ENCODE peak calls at places on chromosomes 3 and 15, in seven cellular contexts. K is BE2C; Q is AG04450; P is activated naive CD4-positive, alpha-beta T cell; H is activated CD8-positive, alpha-beta memory T cell treated with anti-CD3 and anti-CD28 coated beads, Interleukin-2, amount 50 U/mL, for 48 hours; I is NCI-H1417; L is T follicular helper cell. F is an unnamed sample.
A peak's percentile ranks its signal among the peaks of the same experiment; 100 is the strongest.

GRCh38 chr3:46542344-46542743 is 23.8 kb downstream of the LRRC2 start:
- DNase-seq in K (no peak), Q (no peak), P (no peak), H (no peak), I (no peak), L (no peak), F (no peak)

GRCh38 chr3:139312959-139313358 is 30.9 kb upstream of the MRPS22 start:
- DNase-seq in K (no peak), Q (no peak), P (no peak), H (no peak), I (no peak), L (no peak), F (peak; percentile 81)

GRCh38 chr3:70471464-70472342 is 159.3 kb upstream of the MDFIC2 start:
- DNase-seq in K (no peak), Q (peak; percentile 6), P (no peak), H (no peak), I (no peak), L (no peak), F (no peak)

GRCh38 chr3:129001817-129002572 is 891 bp downstream of the EFCC1 start:
- DNase-seq in K (peak; percentile 33), Q (no peak), P (no peak), H (peak; percentile 72), I (no peak), L (no peak), F (no peak)

GRCh38 chr15:31049122-31049521 is 52.4 kb downstream of the TRPM1 start:
- DNase-seq in K (no peak), Q (no peak), P (no peak), H (no peak), I (no peak), L (no peak), F (no peak)

GRCh38 chr3:161305095-161305991 is 66.0 kb downstream of the SPTSSB start:
- DNase-seq in K (no peak), Q (peak; percentile 1), P (no peak), H (no peak), I (no peak), L (no peak), F (peak; percentile 59)

GRCh38 chr15:40845511-40846284 is 1.9 kb downstream of the SPINT1 start:
- DNase-seq in K (no peak), Q (no peak), P (no peak), H (no peak), I (peak; percentile 19), L (no peak), F (no peak)

GRCh38 chr3:129625071-129625874 is 18.8 kb upstream of the PLXND1 start:
- DNase-seq in K (peak; percentile 54), Q (no peak), P (no peak), H (peak; percentile 46), I (peak; percentile 38), L (no peak), F (peak; percentile 9)

GRCh38 chr3:12750223-12750622 is 8.8 kb downstream of the TMEM40 start:
- DNase-seq in K (no peak), Q (peak; percentile 70), P (no peak), H (no peak), I (no peak), L (no peak), F (peak; percentile 76)

F was measured in GM03348.